ENCODE peak calls at places on chromosomes 13 and 19, in seven cellular contexts. L is stimulated activated CD8-positive, alpha-beta memory T cell treated with anti-CD3 and anti-CD28 coated beads, Interleukin-4, amount 100 ng/mL, for 4 hours; X is left kidney; O is IMR-90; E is AG08395; A is stimulated activated naive CD8-positive, alpha-beta T cell treated with anti-CD3 and anti-CD28 coated beads, Interleukin-15, Interleukin-2, amounts not matched to agents 100 U/mL and 50 U/mL, for 24 hours; U is amygdala. K is an unnamed sample.

GRCh38 chr19:16359074-16359473 is 34.4 kb downstream of the KLF2 start:
- DNase-seq in X (no peak), L (no peak), U (no peak), O (no peak), E (no peak), A (no peak), K (no peak)

GRCh38 chr19:50547385-50548190 is 20.6 kb downstream of the LRRC4B start:
- DNase-seq in O (no peak), E (no peak), A (no peak), L (no peak), X (no peak), U (no peak), K (no peak)

GRCh38 chr13:97423300-97424045 is 10.5 kb upstream of the RAP2A start:
- DNase-seq in U (peak), E (no peak), A (no peak), X (no peak), O (no peak), L (no peak), K (no peak)

GRCh38 chr19:4338441-4339350 is at the start of gene STAP2:
- DNase-seq in E (no peak), U (no peak), X (peak), O (no peak), A (peak), L (no peak), K (no peak)

GRCh38 chr13:92573467-92574057 is 653.0 kb upstream of the GPC6 start:
- DNase-seq in L (no peak), A (no peak), O (peak), X (peak), E (no peak), U (no peak), K (no peak)

GRCh38 chr19:17406039-17406886 is 833 bp upstream of the BST2 start:
- DNase-seq in E (no peak), O (no peak), X (no peak), L (no peak), A (peak), U (no peak), K (peak)

GRCh38 chr13:44399045-44399444 is 25.4 kb downstream of the SERP2 start:
- DNase-seq in L (no peak), E (no peak), O (no peak), A (no peak), X (no peak), U (no peak), K (no peak)

GRCh38 chr19:5867201-5868136 is 2.9 kb downstream of the FUT5 start:
- DNase-seq in O (no peak), X (no peak), A (no peak), L (no peak), E (no peak), U (no peak), K (no peak)

GRCh38 chr13:112852392-112852791 is 116.6 kb upstream of the MCF2L start:
- DNase-seq in E (no peak), L (no peak), X (no peak), U (no peak), A (no peak), O (no peak), K (no peak)

GRCh38 chr19:18490719-18491118 is 31.2 kb downstream of the ELL start:
- DNase-seq in X (no peak), L (no peak), U (no peak), E (no peak), A (no peak), O (no peak), K (peak)

GRCh38 chr13:46831588-46832194 is 34.7 kb upstream of the ESD start:
- DNase-seq in E (peak), U (no peak), X (peak), O (peak), A (peak), L (no peak), K (no peak)

GRCh38 chr19:12574036-12574435 is 22.8 kb upstream of the ZNF564 start:
- DNase-seq in A (no peak), O (no peak), X (no peak), U (no peak), L (no peak), E (no peak), K (no peak)

GRCh38 chr13:110676057-110676510 is 29.8 kb downstream of the CARS2 start:
- DNase-seq in E (no peak), U (no peak), X (no peak), A (peak), L (no peak), O (no peak), K (no peak)

GRCh38 chr13:74761794-74762193 is 627.6 kb upstream of the KLF12 start:
- DNase-seq in E (peak), L (no peak), U (no peak), O (no peak), A (no peak), X (peak), K (no peak)

GRCh38 chr13:43676320-43676719 is 110.5 kb downstream of the ENOX1 start:
- DNase-seq in U (no peak), A (no peak), L (no peak), O (no peak), X (no peak), E (no peak), K (no peak)

GRCh38 chr19:18832331-18833140 is 777 bp downstream of the UPF1 start:
- DNase-seq in U (no peak), O (no peak), X (peak), L (no peak), E (no peak), A (peak), K (peak)

GRCh38 chr19:49061000-49061399 is 3.5 kb upstream of the CGB7 start:
- DNase-seq in X (no peak), A (no peak), L (no peak), O (no peak), E (no peak), U (no peak), K (no peak)

GRCh38 chr13:106284358-106284757 is 251.1 kb downstream of the EFNB2 start:
- DNase-seq in X (peak), E (no peak), O (peak), L (no peak), U (no peak), A (no peak), K (no peak)

GRCh38 chr13:44305216-44305615 is 68.4 kb upstream of the SERP2 start:
- DNase-seq in O (no peak), E (no peak), U (no peak), X (peak), L (no peak), A (no peak), K (no peak)

GRCh38 chr19:13284929-13285928 is 135.0 kb downstream of the IER2 start:
- DNase-seq in L (no peak), O (no peak), A (no peak), X (no peak), E (no peak), U (no peak), K (no peak)

GRCh38 chr13:112835344-112835743 is 133.7 kb upstream of the MCF2L start:
- DNase-seq in X (no peak), E (no peak), A (no peak), U (no peak), L (no peak), O (no peak), K (no peak)

GRCh38 chr13:109243311-109243951 is 543.0 kb downstream of the IRS2 start:
- DNase-seq in L (no peak), A (no peak), O (peak), E (peak), U (no peak), X (no peak), K (no peak)

GRCh38 chr19:1287622-1288527 is 2.2 kb downstream of the EFNA2 start:
- DNase-seq in A (no peak), O (no peak), L (no peak), E (peak), X (peak), U (no peak), K (no peak)

GRCh38 chr19:5147971-5148793 is 179.3 kb downstream of the KDM4B start:
- DNase-seq in U (peak), A (no peak), E (peak), X (no peak), O (no peak), L (no peak), K (no peak)

GRCh38 chr13:43057653-43058317 is 34.4 kb downstream of the DNAJC15 start:
- DNase-seq in U (no peak), E (no peak), O (no peak), L (no peak), X (no peak), A (peak), K (no peak)

GRCh38 chr13:33543631-33544030 is 258.1 kb upstream of the STARD13 start:
- DNase-seq in E (no peak), A (no peak), U (no peak), O (no peak), L (no peak), X (peak), K (no peak)

GRCh38 chr19:48615145-48616040 is 517 bp upstream of the FAM83E start:
- DNase-seq in E (no peak), X (no peak), U (no peak), A (no peak), L (no peak), O (no peak), K (no peak)

GRCh38 chr13:110106726-110107125 is 200.2 kb downstream of the COL4A1 start:
- DNase-seq in O (no peak), L (no peak), A (no peak), E (peak), U (peak), X (peak), K (no peak)

GRCh38 chr13:44046428-44046827 is 166.7 kb downstream of the LACC1 start:
- DNase-seq in A (no peak), E (no peak), X (no peak), U (no peak), O (no peak), L (no peak), K (no peak)

GRCh38 chr19:38729653-38730469 is 14.4 kb downstream of the CAPN12 start:
- DNase-seq in U (no peak), O (peak), L (peak), X (peak), E (peak), A (peak), K (peak)

GRCh38 chr13:77580748-77581147 is 45.2 kb downstream of the SCEL start:
- DNase-seq in X (no peak), E (no peak), A (no peak), O (no peak), U (no peak), L (no peak), K (no peak)

GRCh38 chr13:98068511-98068910 is 74.4 kb upstream of the FARP1 start:
- DNase-seq in U (no peak), O (no peak), A (no peak), X (no peak), L (no peak), E (no peak), K (no peak)

GRCh38 chr13:20192470-20193141 is at the start of gene GJB2:
- DNase-seq in L (no peak), U (no peak), X (peak), E (no peak), O (no peak), A (peak), K (no peak)

GRCh38 chr13:110491869-110492268 is 69.7 kb downstream of the RAB20 start:
- DNase-seq in A (no peak), L (no peak), E (no peak), X (no peak), O (no peak), U (no peak), K (no peak)

GRCh38 chr19:45564131-45564780 is 20.3 kb downstream of the OPA3 start:
- DNase-seq in L (no peak), O (no peak), U (no peak), E (no peak), A (no peak), X (no peak), K (no peak)